ENCODE peak calls at places on chromosome 21, in five cellular contexts. G, K, A, V and U are unnamed samples.

GRCh38 chr21:25607151-25607811 is at the start of gene MRPL39:
- DNase-seq in A (peak; percentile 11), V (peak; percentile 86), K (peak; percentile 87), G (peak; percentile 93), U (peak; percentile 88)

GRCh38 chr21:31606081-31606874 is 53.2 kb upstream of the SOD1 start:
- DNase-seq in A (no peak), G (no peak), K (no peak), V (no peak), U (no peak)

GRCh38 chr21:35615325-35615724 is 445.0 kb downstream of the SETD4 start:
- DNase-seq in G (no peak), A (no peak), V (no peak), K (no peak), U (no peak)

GRCh38 chr21:31293986-31294385 is 50.1 kb downstream of the TIAM1 start:
- DNase-seq in A (no peak), G (no peak), K (no peak), V (peak; percentile 89), U (no peak)

GRCh38 chr21:23014021-23014420 is 2015.8 kb downstream of the NCAM2 start:
- DNase-seq in V (no peak), A (no peak), K (no peak), G (no peak), U (no peak)

GRCh38 chr21:29233611-29234540 is 64.8 kb upstream of the BACH1 start:
- DNase-seq in G (no peak), K (no peak), A (no peak), V (no peak), U (no peak)

GRCh38 chr21:21200103-21200938 is 202.1 kb downstream of the NCAM2 start:
- DNase-seq in K (no peak), V (peak; percentile 99), G (no peak), A (no peak), U (peak; percentile 2)

GRCh38 chr21:35737899-35738341 is 322.4 kb downstream of the SETD4 start:
- DNase-seq in V (peak; percentile 80), K (peak; percentile 13), G (no peak), A (no peak), U (no peak)

GRCh38 chr21:24045775-24046215 is 1561.5 kb downstream of the MRPL39 start:
- DNase-seq in G (no peak), K (peak; percentile 65), V (peak; percentile 78), A (no peak), U (no peak)

GRCh38 chr21:16815228-16815627 is 697.6 kb upstream of the CXADR start:
- DNase-seq in A (no peak), G (peak; percentile 4), K (no peak), V (no peak), U (no peak)

GRCh38 chr21:40386301-40386911 is 460.6 kb downstream of the DSCAM start:
- DNase-seq in K (peak; percentile 58), V (no peak), A (no peak), G (peak; percentile 71), U (peak; percentile 32)

GRCh38 chr21:31908106-31909031 is 35.5 kb downstream of the HUNK start:
- DNase-seq in G (peak; percentile 80), K (no peak), A (no peak), V (no peak), U (peak; percentile 16)

GRCh38 chr21:40254540-40255455 is 387.6 kb downstream of the PCP4 start:
- DNase-seq in A (peak; percentile 11), G (no peak), V (no peak), K (no peak), U (no peak)

GRCh38 chr21:22965455-22966125 is 1967.4 kb downstream of the NCAM2 start:
- DNase-seq in G (no peak), K (no peak), V (no peak), A (no peak), U (no peak)

GRCh38 chr21:30227633-30228404 is 11.9 kb upstream of the CLDN8 start:
- DNase-seq in G (no peak), K (no peak), A (peak; percentile 84), V (peak; percentile 80), U (peak; percentile 66)

GRCh38 chr21:39204134-39204533 is 20.9 kb upstream of the PSMG1 start:
- DNase-seq in K (no peak), V (no peak), A (no peak), G (no peak), U (no peak)

GRCh38 chr21:35677298-35677841 is 383.0 kb downstream of the SETD4 start:
- DNase-seq in K (no peak), V (no peak), A (no peak), G (no peak), U (peak; percentile 18)

GRCh38 chr21:25186278-25186677 is 421.0 kb downstream of the MRPL39 start:
- DNase-seq in V (no peak), K (no peak), G (no peak), A (no peak), U (no peak)

GRCh38 chr21:38917045-38917774 is 111.5 kb downstream of the ETS2 start:
- DNase-seq in V (no peak), G (peak; percentile 39), A (no peak), K (no peak), U (no peak)

GRCh38 chr21:35896060-35896459 is 164.3 kb downstream of the SETD4 start:
- DNase-seq in G (no peak), K (no peak), V (no peak), A (no peak), U (no peak)

GRCh38 chr21:27532081-27532480 is 565.2 kb upstream of the ADAMTS5 start:
- DNase-seq in K (no peak), A (no peak), G (no peak), V (peak; percentile 59), U (peak; percentile 29)

GRCh38 chr21:27315373-27315772 is 348.5 kb upstream of the ADAMTS5 start:
- DNase-seq in K (no peak), G (no peak), A (no peak), V (no peak), U (no peak)

GRCh38 chr21:26388731-26389231 is 184.3 kb downstream of the CYYR1 start:
- DNase-seq in A (no peak), G (no peak), V (peak; percentile 48), K (no peak), U (no peak)

GRCh38 chr21:32181415-32181814 is 97.4 kb downstream of the MIS18A start:
- DNase-seq in G (no peak), A (no peak), V (no peak), K (peak; percentile 20), U (no peak)

GRCh38 chr21:39523930-39524329 is 72.2 kb downstream of the SH3BGR start:
- DNase-seq in A (no peak), K (no peak), G (no peak), V (no peak), U (no peak)

GRCh38 chr21:17089121-17089520 is 423.7 kb upstream of the CXADR start:
- DNase-seq in G (no peak), V (no peak), A (no peak), K (no peak), U (no peak)

GRCh38 chr21:25710550-25710949 is 24.2 kb downstream of the ATP5PF start:
- DNase-seq in G (no peak), K (no peak), A (no peak), V (no peak), U (no peak)

GRCh38 chr21:32173106-32173755 is 105.6 kb downstream of the MIS18A start:
- DNase-seq in G (no peak), K (no peak), A (no peak), V (peak; percentile 4), U (no peak)

GRCh38 chr21:22200378-22201092 is 1202.3 kb downstream of the NCAM2 start:
- DNase-seq in K (no peak), V (no peak), A (no peak), G (no peak), U (no peak)

GRCh38 chr21:25350056-25350455 is 257.2 kb downstream of the MRPL39 start:
- DNase-seq in V (peak; percentile 66), G (peak; percentile 23), K (no peak), A (no peak), U (no peak)

GRCh38 chr21:28943631-28944030 is 49.0 kb downstream of the LTN1 start:
- DNase-seq in G (no peak), V (peak; percentile 64), K (no peak), A (no peak), U (no peak)

GRCh38 chr21:34202553-34203332 is 129.4 kb downstream of the MRPS6 start:
- DNase-seq in G (peak; percentile 73), A (no peak), V (no peak), K (peak; percentile 38), U (no peak)
- H3K4me3 ChIP-seq in G (peak overlapping the region; percentile 52), A (peak overlapping the region; percentile 58), V (no peak overlapping the region), K (no peak overlapping the region), U (no peak overlapping the region)

GRCh38 chr21:37863842-37864241 is 52.4 kb downstream of the KCNJ6 start:
- DNase-seq in A (no peak), K (no peak), V (no peak), G (no peak), U (no peak)

GRCh38 chr21:37861561-37861960 is 54.7 kb downstream of the KCNJ6 start:
- DNase-seq in A (no peak), K (no peak), V (no peak), G (no peak), U (no peak)

GRCh38 chr21:37860416-37860815 is 55.8 kb downstream of the KCNJ6 start:
- DNase-seq in K (no peak), V (no peak), A (no peak), G (no peak), U (no peak)

GRCh38 chr21:37866027-37866426 is 50.2 kb downstream of the KCNJ6 start:
- DNase-seq in A (no peak), G (no peak), V (no peak), K (no peak), U (no peak)

GRCh38 chr21:37862536-37862935 is 53.7 kb downstream of the KCNJ6 start:
- DNase-seq in A (no peak), V (no peak), K (no peak), G (peak; percentile 73), U (peak; percentile 7)
- H3K4me3 ChIP-seq in A (no peak overlapping the region), V (no peak overlapping the region), K (no peak overlapping the region), G (no peak overlapping the region), U (no peak overlapping the region)

DNA sequence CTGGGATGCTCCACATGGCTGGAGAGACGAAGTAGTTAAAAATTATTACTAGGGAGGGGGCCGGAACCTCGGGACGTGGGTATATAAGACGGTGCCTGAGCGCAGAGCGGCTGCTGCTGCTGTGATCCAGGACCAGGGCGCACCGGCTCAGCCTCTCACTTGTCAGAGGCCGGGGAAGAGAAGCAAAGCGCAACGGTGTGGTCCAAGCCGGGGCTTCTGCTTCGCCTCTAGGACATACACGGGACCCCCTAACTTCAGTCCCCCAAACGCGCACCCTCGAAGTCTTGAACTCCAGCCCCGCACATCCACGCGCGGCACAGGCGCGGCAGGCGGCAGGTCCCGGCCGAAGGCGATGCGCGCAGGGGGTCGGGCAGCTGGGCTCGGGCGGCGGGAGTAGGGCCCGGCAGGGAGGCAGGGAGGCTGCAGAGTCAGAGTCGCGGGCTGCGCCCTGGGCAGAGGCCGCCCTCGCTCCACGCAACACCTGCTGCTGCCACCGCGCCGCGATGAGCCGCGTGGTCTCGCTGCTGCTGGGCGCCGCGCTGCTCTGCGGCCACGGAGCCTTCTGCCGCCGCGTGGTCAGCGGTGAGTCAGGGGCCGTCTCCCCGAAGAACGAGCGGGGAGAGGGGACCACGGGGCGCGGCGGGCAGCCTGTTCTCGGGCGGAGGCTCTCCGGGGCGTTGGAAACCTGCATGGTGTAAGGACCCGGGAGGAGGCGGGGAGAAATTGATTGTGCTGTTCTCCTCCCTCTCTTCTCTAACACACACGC is at the start of gene CHODL:
- DNase-seq in G (peak; percentile 43), K (peak; percentile 8), A (no peak), V (no peak), U (no peak)
- H3K4me3 ChIP-seq in G (peak within 1 kb of the TSS; percentile 49), K (peak within 1 kb of the TSS; percentile 32), A (peak within 1 kb of the TSS; percentile 23), V (no peak within 1 kb of the TSS), U (no peak within 1 kb of the TSS)

DNA sequence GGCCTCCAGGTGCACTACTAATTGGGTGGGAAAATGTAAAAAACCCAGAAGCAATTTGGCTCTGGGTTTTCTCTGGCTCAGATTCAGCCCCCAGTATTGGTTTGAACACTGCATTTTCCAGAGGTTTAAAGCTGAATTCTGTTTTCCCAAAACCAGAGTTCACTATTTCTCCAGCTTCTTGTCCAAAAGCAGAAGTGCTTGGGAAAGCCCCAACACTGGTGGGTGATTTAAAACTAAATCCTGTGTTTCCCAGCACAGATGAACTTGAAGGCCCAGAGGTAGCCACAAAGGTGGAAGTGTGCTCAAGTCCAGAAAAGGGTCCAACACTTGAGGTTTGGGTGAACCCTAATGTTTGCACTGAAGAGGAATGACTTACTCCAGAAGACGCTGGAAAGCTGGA is 689 bp downstream of the MCM3AP start:
- DNase-seq in A (no peak), V (no peak), G (no peak), K (no peak), U (no peak)
- H3K4me3 ChIP-seq in A (peak overlapping the region; percentile 84), V (peak overlapping the region; percentile 69), G (no peak overlapping the region), K (peak overlapping the region; percentile 59), U (no peak overlapping the region)